ENCODE peak calls at places on chromosome 2, in ten cellular contexts. V is stomach, F is HepG2, S is GM12865, Y is brain microvascular endothelial cell, I is thoracic aorta, B is WERI-Rb-1, T is K562, P is fibroblast of pulmonary artery, O is Caco-2. U is an unnamed sample.

GRCh38 chr2:162233197-162233596 is 10.0 kb downstream of the FAP start:
- DNase-seq in V (no peak), F (no peak), S (no peak), Y (peak), I (no peak), B (no peak), T (no peak), P (peak), O (no peak), U (peak)

GRCh38 chr2:20604957-20605381 is 45.9 kb downstream of the HS1BP3 start:
- DNase-seq in V (no peak), F (no peak), S (no peak), Y (no peak), I (no peak), B (no peak), T (no peak), P (peak), O (no peak), U (peak)

GRCh38 chr2:37625156-37625555 is 46.3 kb downstream of the CDC42EP3 start:
- DNase-seq in V (no peak), F (no peak), S (no peak), Y (peak), I (no peak), B (no peak), T (no peak), P (peak), O (no peak), U (peak)

GRCh38 chr2:61426267-61426897 is 44.5 kb downstream of the USP34 start:
- DNase-seq in V (peak), F (peak), S (peak), Y (no peak), I (no peak), B (peak), T (peak), P (peak), O (peak), U (peak)

GRCh38 chr2:180056367-180057118 is 49.4 kb upstream of the CWC22 start:
- DNase-seq in V (no peak), F (no peak), S (no peak), Y (no peak), I (no peak), B (no peak), T (peak), P (no peak), O (peak), U (no peak)

GRCh38 chr2:218805627-218806026 is 23.7 kb downstream of the CYP27A1 start:
- DNase-seq in V (no peak), F (peak), S (peak), Y (peak), I (no peak), B (no peak), T (no peak), P (peak), O (no peak), U (peak)

GRCh38 chr2:69138793-69139510 is 126.0 kb downstream of the ANTXR1 start:
- DNase-seq in V (no peak), F (no peak), S (no peak), Y (peak), I (no peak), B (no peak), T (no peak), P (peak), O (no peak), U (peak)

GRCh38 chr2:159133795-159134194 is 152.7 kb downstream of the WDSUB1 start:
- DNase-seq in V (no peak), F (no peak), S (peak), Y (peak), I (no peak), B (no peak), T (no peak), P (peak), O (no peak), U (peak)

GRCh38 chr2:27016801-27017325 is 15.9 kb upstream of the TMEM214 start:
- DNase-seq in V (peak), F (peak), S (peak), Y (peak), I (no peak), B (peak), T (peak), P (peak), O (peak), U (peak)

GRCh38 chr2:38443021-38443541 is 66.0 kb upstream of the ATL2 start:
- DNase-seq in V (peak), F (no peak), S (no peak), Y (no peak), I (no peak), B (peak), T (no peak), P (peak), O (no peak), U (peak)

GRCh38 chr2:54409752-54410151 is 46.4 kb upstream of the SPTBN1 start:
- DNase-seq in V (no peak), F (no peak), S (no peak), Y (no peak), I (no peak), B (no peak), T (no peak), P (no peak), O (no peak), U (no peak)

GRCh38 chr2:67865871-67866386 is 196.9 kb downstream of the C1D start:
- DNase-seq in V (no peak), F (no peak), S (no peak), Y (no peak), I (no peak), B (no peak), T (no peak), P (no peak), O (no peak), U (peak)

GRCh38 chr2:55966431-55967118 is 43.0 kb upstream of the EFEMP1 start:
- DNase-seq in V (no peak), F (no peak), S (no peak), Y (no peak), I (peak), B (peak), T (no peak), P (peak), O (no peak), U (no peak)

GRCh38 chr2:95323347-95324155 is 26.4 kb downstream of the KCNIP3 start:
- DNase-seq in V (peak), F (peak), S (peak), Y (peak), I (no peak), B (peak), T (peak), P (no peak), O (no peak), U (peak)

GRCh38 chr2:16396171-16396570 is 269.5 kb downstream of the CYRIA start:
- DNase-seq in V (no peak), F (no peak), S (no peak), Y (no peak), I (no peak), B (no peak), T (no peak), P (no peak), O (no peak), U (no peak)

DNA sequence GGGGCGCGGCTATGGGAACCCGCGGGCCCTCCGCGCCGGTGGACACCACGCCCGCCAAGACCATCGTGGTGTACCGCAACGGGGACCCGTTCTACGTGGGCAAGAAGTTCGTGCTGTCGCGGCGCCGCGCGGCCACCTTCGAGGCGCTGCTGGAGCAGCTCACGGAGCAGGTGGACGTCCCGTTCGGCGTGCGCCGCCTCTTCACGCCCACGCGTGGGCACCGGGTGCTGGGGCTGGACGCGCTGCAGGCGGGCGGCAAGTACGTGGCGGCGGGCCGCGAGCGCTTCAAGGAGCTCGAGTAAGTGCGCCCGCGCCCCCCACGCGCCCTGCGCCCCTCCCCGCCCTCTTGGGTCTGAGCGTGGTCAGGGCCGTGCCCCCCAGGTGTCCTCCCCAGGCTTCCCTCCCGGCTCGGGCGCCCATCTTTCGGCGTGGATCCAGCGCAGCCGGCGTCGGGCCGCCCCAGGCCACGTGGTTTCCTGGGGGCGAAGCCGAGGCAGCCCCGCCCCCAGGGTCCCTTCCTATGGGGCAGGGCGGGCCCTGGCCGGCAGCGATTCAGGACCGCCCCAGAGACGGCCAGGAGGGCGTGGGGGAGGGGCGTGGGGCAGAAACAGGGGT is 473 bp downstream of the DCDC2C start:
- DNase-seq in V (no peak), F (no peak), S (no peak), Y (no peak), I (no peak), B (no peak), T (no peak), P (no peak), O (no peak), U (no peak)
- H3K4me3 ChIP-seq in V (peak), F (no peak), S (no peak), Y (no peak), I (peak), B (no peak), T (no peak), P (no peak), O (no peak), U (no peak)

GRCh38 chr2:98615481-98615880 is 7.1 kb downstream of the UNC50 start:
- DNase-seq in V (no peak), F (no peak), S (no peak), Y (no peak), I (no peak), B (no peak), T (no peak), P (no peak), O (no peak), U (no peak)
- TF ChIP-seq CTCF in V (no peak), F (no peak), S (no peak), Y (peak), I (no peak), B (no peak), T (no peak), P (peak), O (peak), U (peak)

GRCh38 chr2:64540615-64541014 is 16.5 kb downstream of the AFTPH start:
- DNase-seq in V (no peak), F (no peak), S (peak), Y (no peak), I (no peak), B (no peak), T (no peak), P (no peak), O (no peak), U (no peak)

GRCh38 chr2:64543006-64543697 is 19.0 kb downstream of the AFTPH start:
- DNase-seq in V (no peak), F (peak), S (no peak), Y (no peak), I (no peak), B (no peak), T (no peak), P (peak), O (no peak), U (peak)

GRCh38 chr2:64538764-64539433 is 14.8 kb downstream of the AFTPH start:
- DNase-seq in V (no peak), F (no peak), S (peak), Y (peak), I (no peak), B (no peak), T (no peak), P (no peak), O (no peak), U (peak)

GRCh38 chr2:64541547-64541946 is 17.4 kb downstream of the AFTPH start:
- DNase-seq in V (no peak), F (no peak), S (no peak), Y (no peak), I (no peak), B (no peak), T (no peak), P (no peak), O (no peak), U (no peak)

GRCh38 chr2:64542071-64543005 is 18.2 kb downstream of the AFTPH start:
- DNase-seq in V (no peak), F (peak), S (no peak), Y (no peak), I (no peak), B (no peak), T (no peak), P (no peak), O (no peak), U (no peak)
- H3K4me3 ChIP-seq in V (no peak), F (no peak), S (no peak), Y (no peak), I (no peak), B (no peak), T (no peak), P (no peak), O (no peak), U (no peak)

GRCh38 chr2:10188211-10188610 is 65.7 kb downstream of the RRM2 start:
- DNase-seq in V (peak), F (peak), S (no peak), Y (peak), I (no peak), B (peak), T (peak), P (peak), O (no peak), U (peak)
- TF ChIP-seq CTCF in V (peak), F (peak), S (no peak), Y (peak), I (no peak), B (peak), T (peak), P (peak), O (peak), U (peak)

GRCh38 chr2:58954880-58955385 is 713.8 kb upstream of the FANCL start:
- DNase-seq in V (no peak), F (no peak), S (no peak), Y (no peak), I (no peak), B (no peak), T (no peak), P (no peak), O (no peak), U (no peak)
- H3K4me3 ChIP-seq in V (no peak), F (no peak), S (no peak), Y (no peak), I (no peak), B (no peak), T (no peak), P (no peak), O (no peak), U (no peak)

DNA sequence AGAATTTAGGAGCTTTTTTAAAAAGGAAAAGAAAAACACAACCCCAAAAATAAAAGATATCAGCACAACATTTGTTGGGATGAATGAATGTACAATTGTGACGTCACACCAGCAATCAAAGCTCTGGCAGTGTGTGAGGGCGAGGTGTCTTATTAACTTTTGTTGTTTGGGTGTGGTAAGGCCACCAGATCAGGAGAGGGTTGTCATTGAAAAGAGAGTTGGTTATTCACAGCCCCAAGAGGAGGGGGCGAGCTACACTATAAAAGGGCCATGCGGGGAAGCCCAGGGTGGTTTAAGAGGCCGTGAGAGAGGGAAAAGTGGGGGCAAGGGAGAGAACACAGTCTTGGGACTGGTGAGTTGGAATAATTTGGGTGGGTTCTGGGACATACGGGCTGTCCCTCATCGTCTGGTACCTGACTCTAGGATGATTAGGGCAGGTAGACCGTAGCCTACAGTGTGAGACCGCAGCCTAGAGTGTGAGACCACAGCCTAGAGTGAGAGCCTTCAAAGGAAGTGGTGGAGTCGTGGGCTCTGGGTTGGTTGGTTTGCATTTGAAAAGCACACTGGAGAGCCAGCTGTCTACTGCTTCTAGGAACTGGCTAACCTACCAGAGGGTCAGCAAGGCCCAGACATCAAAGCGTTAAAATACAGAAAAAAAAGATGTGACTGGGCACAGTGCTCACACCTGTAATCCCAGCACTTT is 128.4 kb downstream of the INO80D start:
- DNase-seq in V (no peak), F (no peak), S (no peak), Y (no peak), I (no peak), B (no peak), T (no peak), P (no peak), O (no peak), U (no peak)
- TF ChIP-seq CTCF in V (no peak), F (no peak), S (no peak), Y (no peak), I (no peak), B (no peak), T (no peak), P (no peak), O (no peak), U (no peak)

DNA sequence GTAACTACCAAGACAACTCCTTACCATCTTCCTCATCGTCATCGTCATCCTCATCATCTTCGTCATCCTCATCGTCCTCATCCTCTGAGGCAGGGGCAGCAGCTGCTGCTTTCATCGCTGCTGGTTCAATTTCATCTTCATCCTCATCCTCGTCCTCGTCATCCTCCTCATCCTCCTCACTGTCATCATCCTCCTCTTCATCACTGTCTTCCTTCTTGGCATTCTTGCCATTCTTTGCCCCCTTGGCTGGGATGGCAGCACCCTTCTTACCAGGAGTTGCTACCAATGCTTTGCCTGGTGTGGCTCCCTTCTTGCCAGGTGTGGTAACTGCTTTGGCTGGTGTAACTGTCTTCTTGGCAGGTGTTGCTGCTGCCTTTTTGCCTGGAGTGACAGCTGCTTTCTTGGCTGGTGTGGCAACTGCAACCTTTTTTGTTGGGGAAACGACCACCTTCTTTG is 2.7 kb downstream of the NCL start:
- DNase-seq in V (no peak), F (no peak), S (no peak), Y (no peak), I (no peak), B (no peak), T (no peak), P (no peak), O (no peak), U (no peak)
- H3K4me3 ChIP-seq in V (peak), F (no peak), S (no peak), Y (no peak), I (no peak), B (no peak), T (peak), P (no peak), O (no peak), U (no peak)

GRCh38 chr2:238862701-238863100 is 14.8 kb downstream of the TWIST2 start:
- DNase-seq in V (no peak), F (no peak), S (no peak), Y (no peak), I (no peak), B (no peak), T (no peak), P (no peak), O (no peak), U (no peak)

GRCh38 chr2:238864207-238865014 is 16.5 kb downstream of the TWIST2 start:
- DNase-seq in V (peak), F (peak), S (no peak), Y (peak), I (peak), B (no peak), T (peak), P (peak), O (peak), U (peak)

GRCh38 chr2:238863749-238864206 is 15.9 kb downstream of the TWIST2 start:
- DNase-seq in V (no peak), F (no peak), S (no peak), Y (no peak), I (no peak), B (no peak), T (no peak), P (no peak), O (no peak), U (no peak)

GRCh38 chr2:238861766-238862315 is 14.0 kb downstream of the TWIST2 start:
- DNase-seq in V (no peak), F (no peak), S (no peak), Y (no peak), I (no peak), B (no peak), T (no peak), P (no peak), O (no peak), U (no peak)

GRCh38 chr2:238863231-238863630 is 15.3 kb downstream of the TWIST2 start:
- DNase-seq in V (no peak), F (no peak), S (no peak), Y (no peak), I (no peak), B (no peak), T (no peak), P (no peak), O (no peak), U (no peak)
- TF ChIP-seq CTCF in V (no peak), F (no peak), S (no peak), Y (no peak), I (no peak), B (no peak), T (no peak), P (no peak), O (no peak), U (no peak)

DNA sequence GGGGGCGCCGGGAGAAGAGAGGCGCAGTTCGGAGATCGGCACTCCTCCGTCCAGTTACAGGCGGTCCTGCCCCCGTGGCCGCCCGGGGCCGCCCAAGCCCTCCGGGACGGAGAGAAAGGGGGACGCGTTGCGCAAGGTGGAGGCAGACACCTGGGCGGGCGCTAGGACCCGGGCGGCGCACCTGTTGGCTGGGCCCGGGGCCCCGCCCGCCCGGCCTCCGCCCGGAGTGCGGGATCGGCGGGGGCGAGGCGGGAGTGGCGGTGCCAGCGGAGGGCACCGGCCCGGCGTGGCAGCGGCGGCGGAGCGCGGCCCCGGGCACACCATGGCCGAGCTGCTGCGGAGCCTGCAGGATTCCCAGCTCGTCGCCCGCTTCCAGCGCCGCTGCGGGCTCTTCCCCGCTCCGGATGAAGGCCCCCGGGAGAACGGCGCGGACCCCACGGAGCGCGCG is at the start of gene SGPP2:
- DNase-seq in V (peak), F (no peak), S (peak), Y (no peak), I (no peak), B (no peak), T (no peak), P (no peak), O (no peak), U (no peak)
- H3K4me3 ChIP-seq in V (peak), F (no peak), S (peak), Y (no peak), I (peak), B (peak), T (no peak), P (peak), O (peak), U (no peak)